ENCODE peak calls at places on chromosomes 11 and 22, in eight cellular contexts. One of them, this sample, is unnamed.

GRCh38 chr11:118398797-118399564 is 2.4 kb upstream of the ATP5MG start:
- DNase-seq in naive B cell: peak
- DNase-seq in H7: no peak
- DNase-seq in astrocyte of the spinal cord: no peak
- DNase-seq in SHP77: no peak
- DNase-seq in cardiac fibroblast: peak
- DNase-seq in stimulated activated CD4-positive, alpha-beta T cell treated with anti-CD3 and anti-CD28 coated beads, Interleukin-12 subunit alpha, Interleukin-12 subunit beta, amount 100 ng/mL, for 48 hours: no peak
- DNase-seq in effector CD4-positive, alpha-beta T cell: peak
- DNase-seq in this sample: no peak

GRCh38 chr11:23679041-23679440 is 817.8 kb upstream of the LUZP2 start:
- DNase-seq in stimulated activated CD4-positive, alpha-beta T cell treated with anti-CD3 and anti-CD28 coated beads, Interleukin-12 subunit alpha, Interleukin-12 subunit beta, amount 100 ng/mL, for 48 hours: no peak
- DNase-seq in effector CD4-positive, alpha-beta T cell: no peak
- DNase-seq in naive B cell: no peak
- DNase-seq in SHP77: no peak
- DNase-seq in H7: no peak
- DNase-seq in astrocyte of the spinal cord: no peak
- DNase-seq in cardiac fibroblast: no peak
- DNase-seq in this sample: no peak

GRCh38 chr22:36384766-36385400 is 2.9 kb downstream of the MYH9 start:
- DNase-seq in SHP77: no peak
- DNase-seq in stimulated activated CD4-positive, alpha-beta T cell treated with anti-CD3 and anti-CD28 coated beads, Interleukin-12 subunit alpha, Interleukin-12 subunit beta, amount 100 ng/mL, for 48 hours: no peak
- DNase-seq in cardiac fibroblast: peak
- DNase-seq in H7: peak
- DNase-seq in naive B cell: peak
- DNase-seq in astrocyte of the spinal cord: peak
- DNase-seq in effector CD4-positive, alpha-beta T cell: peak
- DNase-seq in this sample: peak

GRCh38 chr22:47811971-47812370 is 1049.5 kb downstream of the TBC1D22A start:
- DNase-seq in naive B cell: no peak
- DNase-seq in astrocyte of the spinal cord: no peak
- DNase-seq in cardiac fibroblast: no peak
- DNase-seq in effector CD4-positive, alpha-beta T cell: no peak
- DNase-seq in H7: no peak
- DNase-seq in SHP77: no peak
- DNase-seq in stimulated activated CD4-positive, alpha-beta T cell treated with anti-CD3 and anti-CD28 coated beads, Interleukin-12 subunit alpha, Interleukin-12 subunit beta, amount 100 ng/mL, for 48 hours: no peak
- DNase-seq in this sample: no peak

GRCh38 chr11:130179396-130180306 is 20.1 kb downstream of the ST14 start:
- DNase-seq in effector CD4-positive, alpha-beta T cell: no peak
- DNase-seq in stimulated activated CD4-positive, alpha-beta T cell treated with anti-CD3 and anti-CD28 coated beads, Interleukin-12 subunit alpha, Interleukin-12 subunit beta, amount 100 ng/mL, for 48 hours: no peak
- DNase-seq in SHP77: peak
- DNase-seq in naive B cell: no peak
- DNase-seq in H7: peak
- DNase-seq in astrocyte of the spinal cord: no peak
- DNase-seq in cardiac fibroblast: no peak
- DNase-seq in this sample: no peak

GRCh38 chr11:109708184-109708583 is 286.2 kb downstream of the C11orf87 start:
- DNase-seq in cardiac fibroblast: no peak
- DNase-seq in astrocyte of the spinal cord: no peak
- DNase-seq in naive B cell: no peak
- DNase-seq in SHP77: no peak
- DNase-seq in effector CD4-positive, alpha-beta T cell: no peak
- DNase-seq in H7: no peak
- DNase-seq in stimulated activated CD4-positive, alpha-beta T cell treated with anti-CD3 and anti-CD28 coated beads, Interleukin-12 subunit alpha, Interleukin-12 subunit beta, amount 100 ng/mL, for 48 hours: no peak
- DNase-seq in this sample: no peak

GRCh38 chr22:22569218-22569617 is 10.2 kb upstream of the PRAME start:
- DNase-seq in naive B cell: no peak
- DNase-seq in cardiac fibroblast: no peak
- DNase-seq in H7: no peak
- DNase-seq in stimulated activated CD4-positive, alpha-beta T cell treated with anti-CD3 and anti-CD28 coated beads, Interleukin-12 subunit alpha, Interleukin-12 subunit beta, amount 100 ng/mL, for 48 hours: no peak
- DNase-seq in effector CD4-positive, alpha-beta T cell: no peak
- DNase-seq in SHP77: no peak
- DNase-seq in astrocyte of the spinal cord: no peak
- DNase-seq in this sample: peak

GRCh38 chr11:64264371-64264852 is 13.1 kb downstream of the PLCB3 start:
- DNase-seq in astrocyte of the spinal cord: no peak
- DNase-seq in SHP77: no peak
- DNase-seq in effector CD4-positive, alpha-beta T cell: no peak
- DNase-seq in H7: no peak
- DNase-seq in stimulated activated CD4-positive, alpha-beta T cell treated with anti-CD3 and anti-CD28 coated beads, Interleukin-12 subunit alpha, Interleukin-12 subunit beta, amount 100 ng/mL, for 48 hours: no peak
- DNase-seq in naive B cell: no peak
- DNase-seq in cardiac fibroblast: no peak
- DNase-seq in this sample: peak

GRCh38 chr11:130642994-130643393 is 194.5 kb downstream of the ADAMTS15 start:
- DNase-seq in SHP77: no peak
- DNase-seq in effector CD4-positive, alpha-beta T cell: no peak
- DNase-seq in cardiac fibroblast: no peak
- DNase-seq in astrocyte of the spinal cord: no peak
- DNase-seq in naive B cell: no peak
- DNase-seq in stimulated activated CD4-positive, alpha-beta T cell treated with anti-CD3 and anti-CD28 coated beads, Interleukin-12 subunit alpha, Interleukin-12 subunit beta, amount 100 ng/mL, for 48 hours: no peak
- DNase-seq in H7: peak
- DNase-seq in this sample: no peak

GRCh38 chr11:86245369-86246292 is 1.1 kb downstream of the EED start:
- DNase-seq in naive B cell: peak
- DNase-seq in H7: peak
- DNase-seq in stimulated activated CD4-positive, alpha-beta T cell treated with anti-CD3 and anti-CD28 coated beads, Interleukin-12 subunit alpha, Interleukin-12 subunit beta, amount 100 ng/mL, for 48 hours: peak
- DNase-seq in astrocyte of the spinal cord: peak
- DNase-seq in effector CD4-positive, alpha-beta T cell: no peak
- DNase-seq in SHP77: no peak
- DNase-seq in cardiac fibroblast: peak
- DNase-seq in this sample: no peak

GRCh38 chr22:24146190-24146616 is 35.1 kb upstream of the SUSD2 start:
- DNase-seq in H7: peak
- DNase-seq in astrocyte of the spinal cord: peak
- DNase-seq in stimulated activated CD4-positive, alpha-beta T cell treated with anti-CD3 and anti-CD28 coated beads, Interleukin-12 subunit alpha, Interleukin-12 subunit beta, amount 100 ng/mL, for 48 hours: no peak
- DNase-seq in SHP77: peak
- DNase-seq in naive B cell: peak
- DNase-seq in effector CD4-positive, alpha-beta T cell: no peak
- DNase-seq in cardiac fibroblast: peak
- DNase-seq in this sample: peak

GRCh38 chr22:38172489-38173155 is 9.0 kb downstream of the PLA2G6 start:
- DNase-seq in stimulated activated CD4-positive, alpha-beta T cell treated with anti-CD3 and anti-CD28 coated beads, Interleukin-12 subunit alpha, Interleukin-12 subunit beta, amount 100 ng/mL, for 48 hours: no peak
- DNase-seq in naive B cell: no peak
- DNase-seq in H7: no peak
- DNase-seq in effector CD4-positive, alpha-beta T cell: peak
- DNase-seq in SHP77: peak
- DNase-seq in cardiac fibroblast: peak
- DNase-seq in astrocyte of the spinal cord: peak
- DNase-seq in this sample: no peak

GRCh38 chr22:26746311-26746710 is 88.9 kb downstream of the MIAT start:
- DNase-seq in astrocyte of the spinal cord: no peak
- DNase-seq in cardiac fibroblast: no peak
- DNase-seq in effector CD4-positive, alpha-beta T cell: no peak
- DNase-seq in naive B cell: no peak
- DNase-seq in SHP77: no peak
- DNase-seq in H7: no peak
- DNase-seq in stimulated activated CD4-positive, alpha-beta T cell treated with anti-CD3 and anti-CD28 coated beads, Interleukin-12 subunit alpha, Interleukin-12 subunit beta, amount 100 ng/mL, for 48 hours: no peak
- DNase-seq in this sample: no peak

GRCh38 chr22:30872282-30873041 is 96.1 kb downstream of the MORC2 start:
- DNase-seq in SHP77: no peak
- DNase-seq in naive B cell: no peak
- DNase-seq in cardiac fibroblast: no peak
- DNase-seq in stimulated activated CD4-positive, alpha-beta T cell treated with anti-CD3 and anti-CD28 coated beads, Interleukin-12 subunit alpha, Interleukin-12 subunit beta, amount 100 ng/mL, for 48 hours: no peak
- DNase-seq in effector CD4-positive, alpha-beta T cell: no peak
- DNase-seq in astrocyte of the spinal cord: no peak
- DNase-seq in H7: peak
- DNase-seq in this sample: peak

GRCh38 chr11:9574556-9574805 is 1.0 kb downstream of the WEE1 start:
- DNase-seq in naive B cell: no peak
- DNase-seq in astrocyte of the spinal cord: no peak
- DNase-seq in SHP77: no peak
- DNase-seq in stimulated activated CD4-positive, alpha-beta T cell treated with anti-CD3 and anti-CD28 coated beads, Interleukin-12 subunit alpha, Interleukin-12 subunit beta, amount 100 ng/mL, for 48 hours: no peak
- DNase-seq in H7: no peak
- DNase-seq in cardiac fibroblast: peak
- DNase-seq in effector CD4-positive, alpha-beta T cell: no peak
- DNase-seq in this sample: no peak

GRCh38 chr11:62458212-62459002 is 39.6 kb downstream of the SCGB1A1 start:
- DNase-seq in astrocyte of the spinal cord: no peak
- DNase-seq in cardiac fibroblast: peak
- DNase-seq in effector CD4-positive, alpha-beta T cell: no peak
- DNase-seq in naive B cell: no peak
- DNase-seq in stimulated activated CD4-positive, alpha-beta T cell treated with anti-CD3 and anti-CD28 coated beads, Interleukin-12 subunit alpha, Interleukin-12 subunit beta, amount 100 ng/mL, for 48 hours: no peak
- DNase-seq in SHP77: no peak
- DNase-seq in H7: no peak
- DNase-seq in this sample: no peak

GRCh38 chr11:111957663-111958415 is 20.7 kb downstream of the DIXDC1 start:
- DNase-seq in astrocyte of the spinal cord: no peak
- DNase-seq in naive B cell: no peak
- DNase-seq in effector CD4-positive, alpha-beta T cell: no peak
- DNase-seq in SHP77: peak
- DNase-seq in stimulated activated CD4-positive, alpha-beta T cell treated with anti-CD3 and anti-CD28 coated beads, Interleukin-12 subunit alpha, Interleukin-12 subunit beta, amount 100 ng/mL, for 48 hours: no peak
- DNase-seq in H7: no peak
- DNase-seq in cardiac fibroblast: no peak
- DNase-seq in this sample: no peak

GRCh38 chr11:94623120-94623735 is 56.1 kb downstream of the PIWIL4 start:
- DNase-seq in H7: peak
- DNase-seq in stimulated activated CD4-positive, alpha-beta T cell treated with anti-CD3 and anti-CD28 coated beads, Interleukin-12 subunit alpha, Interleukin-12 subunit beta, amount 100 ng/mL, for 48 hours: peak
- DNase-seq in SHP77: peak
- DNase-seq in naive B cell: peak
- DNase-seq in effector CD4-positive, alpha-beta T cell: peak
- DNase-seq in cardiac fibroblast: peak
- DNase-seq in astrocyte of the spinal cord: peak
- DNase-seq in this sample: peak

GRCh38 chr11:77117485-77117884 is 10.6 kb upstream of the MYO7A start:
- DNase-seq in SHP77: no peak
- DNase-seq in cardiac fibroblast: no peak
- DNase-seq in stimulated activated CD4-positive, alpha-beta T cell treated with anti-CD3 and anti-CD28 coated beads, Interleukin-12 subunit alpha, Interleukin-12 subunit beta, amount 100 ng/mL, for 48 hours: no peak
- DNase-seq in astrocyte of the spinal cord: peak
- DNase-seq in effector CD4-positive, alpha-beta T cell: no peak
- DNase-seq in H7: no peak
- DNase-seq in naive B cell: no peak
- DNase-seq in this sample: no peak

GRCh38 chr11:43392713-43393112 is 34.0 kb downstream of the TTC17 start:
- DNase-seq in cardiac fibroblast: no peak
- DNase-seq in H7: no peak
- DNase-seq in naive B cell: no peak
- DNase-seq in astrocyte of the spinal cord: no peak
- DNase-seq in stimulated activated CD4-positive, alpha-beta T cell treated with anti-CD3 and anti-CD28 coated beads, Interleukin-12 subunit alpha, Interleukin-12 subunit beta, amount 100 ng/mL, for 48 hours: no peak
- DNase-seq in effector CD4-positive, alpha-beta T cell: no peak
- DNase-seq in SHP77: no peak
- DNase-seq in this sample: no peak

GRCh38 chr11:124798991-124799383 is 1.2 kb downstream of the MSANTD2 start:
- DNase-seq in astrocyte of the spinal cord: peak
- DNase-seq in naive B cell: peak
- DNase-seq in stimulated activated CD4-positive, alpha-beta T cell treated with anti-CD3 and anti-CD28 coated beads, Interleukin-12 subunit alpha, Interleukin-12 subunit beta, amount 100 ng/mL, for 48 hours: no peak
- DNase-seq in H7: peak
- DNase-seq in cardiac fibroblast: peak
- DNase-seq in effector CD4-positive, alpha-beta T cell: no peak
- DNase-seq in SHP77: no peak
- DNase-seq in this sample: peak

GRCh38 chr11:86119062-86119461 is 50.2 kb upstream of the PICALM start:
- DNase-seq in stimulated activated CD4-positive, alpha-beta T cell treated with anti-CD3 and anti-CD28 coated beads, Interleukin-12 subunit alpha, Interleukin-12 subunit beta, amount 100 ng/mL, for 48 hours: no peak
- DNase-seq in effector CD4-positive, alpha-beta T cell: no peak
- DNase-seq in naive B cell: no peak
- DNase-seq in astrocyte of the spinal cord: no peak
- DNase-seq in H7: no peak
- DNase-seq in SHP77: no peak
- DNase-seq in cardiac fibroblast: peak
- DNase-seq in this sample: no peak

GRCh38 chr11:78759067-78759466 is 184.4 kb upstream of the NARS2 start:
- DNase-seq in SHP77: no peak
- DNase-seq in cardiac fibroblast: no peak
- DNase-seq in effector CD4-positive, alpha-beta T cell: no peak
- DNase-seq in astrocyte of the spinal cord: no peak
- DNase-seq in naive B cell: no peak
- DNase-seq in H7: no peak
- DNase-seq in stimulated activated CD4-positive, alpha-beta T cell treated with anti-CD3 and anti-CD28 coated beads, Interleukin-12 subunit alpha, Interleukin-12 subunit beta, amount 100 ng/mL, for 48 hours: no peak
- DNase-seq in this sample: no peak

GRCh38 chr22:21860640-21861039 is 6.8 kb downstream of the MAPK1 start:
- DNase-seq in naive B cell: no peak
- DNase-seq in cardiac fibroblast: no peak
- DNase-seq in astrocyte of the spinal cord: no peak
- DNase-seq in effector CD4-positive, alpha-beta T cell: no peak
- DNase-seq in stimulated activated CD4-positive, alpha-beta T cell treated with anti-CD3 and anti-CD28 coated beads, Interleukin-12 subunit alpha, Interleukin-12 subunit beta, amount 100 ng/mL, for 48 hours: no peak
- DNase-seq in H7: no peak
- DNase-seq in SHP77: no peak
- DNase-seq in this sample: no peak